ENCODE peak calls at places on chromosome 14, in four cellular contexts. Z is spleen, H is brain microvascular endothelial cell, T is gastrocnemius medialis. R is an unnamed sample.

GRCh38 chr14:34966413-34966812 is 16.4 kb upstream of the SRP54 start:
- DNase-seq in H (no peak), T (no peak), Z (no peak), R (no peak)

GRCh38 chr14:59632381-59632780 is 55.8 kb upstream of the CCDC175 start:
- DNase-seq in T (no peak), Z (no peak), H (peak), R (peak)

GRCh38 chr14:56002876-56003625 is 115.2 kb upstream of the PELI2 start:
- DNase-seq in H (no peak), Z (peak), T (no peak), R (no peak)

GRCh38 chr14:54890794-54891193 is 11.8 kb downstream of the GCH1 start:
- DNase-seq in H (no peak), T (no peak), Z (no peak), R (no peak)

GRCh38 chr14:72850360-72850759 is 43.5 kb downstream of the DPF3 start:
- DNase-seq in Z (no peak), H (no peak), T (no peak), R (no peak)

GRCh38 chr14:92563359-92563758 is 49.8 kb downstream of the RIN3 start:
- DNase-seq in T (no peak), Z (no peak), H (peak), R (peak)

GRCh38 chr14:49512147-49512551 is 74.0 kb downstream of the RPS29 start:
- DNase-seq in H (peak), Z (no peak), T (no peak), R (peak)

GRCh38 chr14:94375552-94376107 is 12.8 kb downstream of the SERPINA1 start:
- DNase-seq in Z (no peak), H (no peak), T (no peak), R (no peak)

GRCh38 chr14:54599932-54600331 is 33.0 kb downstream of the SAMD4A start:
- DNase-seq in Z (no peak), T (no peak), H (no peak), R (peak)

GRCh38 chr14:66804141-66804540 is 296.2 kb downstream of the GPHN start:
- DNase-seq in T (no peak), Z (no peak), H (no peak), R (no peak)

GRCh38 chr14:26528415-26529182 is 69.2 kb downstream of the NOVA1 start:
- DNase-seq in Z (no peak), T (peak), H (no peak), R (peak)

GRCh38 chr14:21382886-21383847 is 652 bp downstream of the SUPT16H start:
- DNase-seq in H (peak), T (peak), Z (peak), R (peak)

GRCh38 chr14:34502826-34503225 is 36.7 kb downstream of the EAPP start:
- DNase-seq in H (peak), T (no peak), Z (no peak), R (peak)

GRCh38 chr14:94390372-94391086 is 2.1 kb upstream of the SERPINA1 start:
- DNase-seq in T (peak), Z (peak), H (no peak), R (no peak)

GRCh38 chr14:37599527-37600368 is 4.3 kb downstream of the TTC6 start:
- DNase-seq in T (no peak), H (no peak), Z (no peak), R (no peak)

GRCh38 chr14:75273272-75274044 is 5.2 kb upstream of the FOS start:
- DNase-seq in T (no peak), Z (peak), H (peak), R (peak)

GRCh38 chr14:70821916-70822705 is 12.8 kb upstream of the MAP3K9 start:
- DNase-seq in H (peak), Z (peak), T (peak), R (peak)

GRCh38 chr14:54354096-54354495 is 42.7 kb upstream of the CDKN3 start:
- DNase-seq in Z (no peak), T (no peak), H (no peak), R (no peak)

GRCh38 chr14:32865827-32866376 is 72.8 kb upstream of the NPAS3 start:
- DNase-seq in Z (no peak), H (no peak), T (no peak), R (no peak)

GRCh38 chr14:40652089-40652691 is 954.5 kb upstream of the LRFN5 start:
- DNase-seq in H (no peak), T (no peak), Z (no peak), R (no peak)

GRCh38 chr14:60646202-60646886 is 2.9 kb downstream of the SIX1 start:
- DNase-seq in T (peak), Z (no peak), H (no peak), R (no peak)

GRCh38 chr14:99001241-99001640 is 270.8 kb downstream of the BCL11B start:
- DNase-seq in T (no peak), H (no peak), Z (no peak), R (no peak)

GRCh38 chr14:103385153-103385993 is at the start of gene MARK3:
- DNase-seq in T (peak), H (peak), Z (peak), R (peak)
- TF ChIP-seq CTCF in T (peak), H (peak), Z (no peak), R (no peak)

DNA sequence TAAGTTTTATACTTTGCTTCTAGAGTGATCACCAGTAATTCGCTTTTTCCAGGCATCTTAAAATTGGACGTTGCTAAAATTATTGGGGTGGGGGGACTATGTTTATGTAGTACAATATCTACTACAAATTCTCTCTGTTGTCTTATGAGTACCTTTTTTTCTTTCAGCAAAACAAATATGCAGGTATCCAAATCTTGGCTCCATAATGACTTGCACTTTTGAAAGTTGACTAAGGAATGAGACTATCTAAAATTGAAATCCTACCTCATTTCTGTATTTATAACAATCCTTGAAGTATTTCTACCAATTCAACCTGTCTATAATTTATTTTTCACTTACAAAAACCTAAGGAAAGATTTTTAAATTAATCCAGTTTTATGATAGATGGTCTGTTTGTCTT is 2.4 kb downstream of the DYNC1H1 start:
- DNase-seq in T (no peak), Z (no peak), H (no peak), R (no peak)
- H3K27ac ChIP-seq in T (peak), Z (no peak), H (peak), R (peak)

GRCh38 chr14:79703209-79703608 is 508.1 kb downstream of the DIO2 start:
- DNase-seq in H (no peak), Z (no peak), T (no peak), R (no peak)
- TF ChIP-seq CTCF in H (no peak), Z (no peak), T (no peak), R (no peak)

DNA sequence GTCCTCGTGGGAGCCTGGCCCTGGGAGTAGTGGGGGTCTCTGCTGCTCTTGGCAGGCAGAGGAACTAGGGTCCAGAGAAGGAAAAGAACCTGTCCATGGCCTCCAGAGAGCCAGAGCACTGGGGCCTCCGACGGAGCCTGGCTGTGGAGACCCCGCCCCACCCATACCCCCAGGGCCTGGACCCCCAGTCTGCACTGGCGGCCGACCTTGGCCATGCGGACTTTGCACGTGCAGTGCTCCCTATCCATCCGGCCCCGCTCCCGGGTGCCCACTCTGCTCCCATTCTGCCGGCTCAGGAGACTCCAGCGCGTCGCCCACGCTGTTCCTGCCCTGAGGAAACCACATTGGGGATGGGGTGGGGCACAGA is 1.1 kb downstream of the BEGAIN start:
- DNase-seq in Z (peak), H (no peak), T (no peak), R (no peak)
- H3K27ac ChIP-seq in Z (no peak), H (no peak), T (no peak), R (no peak)

GRCh38 chr14:20350860-20351259 is 7.4 kb downstream of the PARP2 start:
- DNase-seq in H (no peak), T (no peak), Z (no peak), R (no peak)
- TF ChIP-seq CTCF in H (peak), T (no peak), Z (no peak), R (peak)

GRCh38 chr14:78136695-78137094 is 33.5 kb upstream of the NRXN3 start:
- DNase-seq in H (no peak), T (no peak), Z (no peak), R (peak)
- H3K27ac ChIP-seq in H (no peak), T (no peak), Z (no peak), R (no peak)

GRCh38 chr14:42391146-42391821 is 784.6 kb downstream of the LRFN5 start:
- DNase-seq in H (no peak), Z (no peak), T (no peak), R (no peak)
- TF ChIP-seq CTCF in H (no peak), Z (no peak), T (no peak), R (no peak)

GRCh38 chr14:96920023-96920422 is 122.8 kb downstream of the VRK1 start:
- DNase-seq in Z (no peak), T (no peak), H (no peak), R (no peak)

GRCh38 chr14:96916751-96917150 is 119.6 kb downstream of the VRK1 start:
- DNase-seq in T (no peak), Z (no peak), H (no peak), R (no peak)

GRCh38 chr14:96914729-96915128 is 117.5 kb downstream of the VRK1 start:
- DNase-seq in T (no peak), H (no peak), Z (no peak), R (no peak)

GRCh38 chr14:96915478-96915877 is 118.3 kb downstream of the VRK1 start:
- DNase-seq in T (no peak), Z (no peak), H (no peak), R (no peak)

GRCh38 chr14:96917442-96917963 is 120.3 kb downstream of the VRK1 start:
- DNase-seq in T (no peak), Z (no peak), H (no peak), R (no peak)
- H3K27ac ChIP-seq in T (no peak), Z (no peak), H (no peak), R (no peak)

GRCh38 chr14:67942311-67942710 is 122.7 kb downstream of the RAD51B start:
- DNase-seq in T (no peak), Z (no peak), H (no peak), R (no peak)

GRCh38 chr14:67941456-67942018 is 122.0 kb downstream of the RAD51B start:
- DNase-seq in T (no peak), H (peak), Z (no peak), R (peak)

GRCh38 chr14:67944605-67945004 is 125.0 kb downstream of the RAD51B start:
- DNase-seq in H (no peak), T (no peak), Z (no peak), R (no peak)

GRCh38 chr14:67940894-67941455 is 121.4 kb downstream of the RAD51B start:
- DNase-seq in Z (no peak), H (peak), T (no peak), R (peak)

GRCh38 chr14:67943947-67944346 is 124.4 kb downstream of the RAD51B start:
- DNase-seq in H (peak), Z (no peak), T (peak), R (peak)
- TF ChIP-seq CTCF in H (peak), Z (peak), T (peak), R (peak)

DNA sequence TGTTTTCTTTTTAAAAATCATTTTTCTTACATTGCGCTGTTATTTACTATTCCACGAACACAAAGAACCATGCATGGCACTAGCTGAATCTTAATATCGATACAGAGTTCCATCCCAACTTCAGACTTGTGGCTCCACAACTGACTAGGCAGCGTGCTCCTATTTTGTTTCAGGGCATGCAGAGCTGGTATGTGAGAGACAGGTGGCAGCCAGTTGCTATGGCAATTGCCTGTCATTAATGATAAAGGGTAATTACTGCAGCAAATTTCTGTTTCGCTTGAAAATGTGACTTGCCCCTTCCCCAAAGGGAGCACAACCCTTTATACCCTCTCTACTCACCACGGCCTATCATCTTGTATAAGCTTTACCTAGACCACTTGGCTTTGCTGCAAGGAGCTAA is 113.1 kb upstream of the G2E3 start:
- DNase-seq in T (no peak), H (no peak), Z (no peak), R (no peak)
- H3K27ac ChIP-seq in T (no peak), H (no peak), Z (no peak), R (no peak)